ENCODE peak calls at places on chromosomes 6 and 20, in six cellular contexts. U, X, E, W, V and R are unnamed samples.

GRCh38 chr6:72746276-72746675 is 124.4 kb downstream of the KCNQ5 start:
- DNase-seq in U (no peak), X (no peak), E (no peak), W (no peak), V (no peak), R (no peak)

GRCh38 chr6:39666706-39667489 is 58.3 kb downstream of the KIF6 start:
- DNase-seq in U (no peak), X (no peak), E (no peak), W (no peak), V (no peak), R (no peak)

GRCh38 chr20:62159835-62160234 is 16.3 kb downstream of the SS18L1 start:
- DNase-seq in U (no peak), X (peak; percentile 12), E (no peak), W (no peak), V (no peak), R (no peak)

GRCh38 chr6:148021715-148022114 is 320.9 kb upstream of the SASH1 start:
- DNase-seq in U (no peak), X (peak; percentile 10), E (no peak), W (no peak), V (no peak), R (no peak)

GRCh38 chr6:52373294-52373693 is 11.3 kb downstream of the PAQR8 start:
- DNase-seq in U (no peak), X (no peak), E (no peak), W (no peak), V (no peak), R (no peak)

GRCh38 chr6:167774881-167775280 is 51.8 kb upstream of the AFDN start:
- DNase-seq in U (no peak), X (no peak), E (no peak), W (no peak), V (no peak), R (no peak)

GRCh38 chr6:46704562-46704961 is 16.9 kb downstream of the TDRD6 start:
- DNase-seq in U (no peak), X (peak; percentile 0), E (no peak), W (no peak), V (no peak), R (no peak)

GRCh38 chr20:49642808-49643207 is 70.9 kb downstream of the B4GALT5 start:
- DNase-seq in U (no peak), X (no peak), E (no peak), W (no peak), V (no peak), R (no peak)

GRCh38 chr20:14521436-14521835 is 184.0 kb upstream of the FLRT3 start:
- DNase-seq in U (no peak), X (peak; percentile 7), E (no peak), W (no peak), V (no peak), R (no peak)

GRCh38 chr6:160967351-160967750 is 24.2 kb upstream of the MAP3K4 start:
- DNase-seq in U (no peak), X (no peak), E (no peak), W (no peak), V (no peak), R (no peak)